ENCODE peak calls at places on chromosomes 2 and 18, in six cellular contexts. S is left ventricle myocardium inferior, U is astrocyte, L is epithelial cell of esophagus, C is heart right ventricle, M is endothelial cell. F is an unnamed sample.

GRCh38 chr2:72803151-72803550 is 22.7 kb downstream of the EXOC6B start:
- DNase-seq in S (no peak), U (peak; percentile 76), L (no peak), C (no peak), M (no peak), F (no peak)

GRCh38 chr2:207390302-207391095 is 139.3 kb upstream of the CREB1 start:
- DNase-seq in S (no peak), U (no peak), L (no peak), C (no peak), M (no peak), F (no peak)

GRCh38 chr2:43224131-43224570 is 2.3 kb downstream of the ZFP36L2 start:
- DNase-seq in S (peak; percentile 73), U (peak; percentile 49), L (peak; percentile 61), C (peak; percentile 74), M (peak; percentile 76), F (peak; percentile 72)

GRCh38 chr2:239321596-239322413 is 79.0 kb downstream of the HDAC4 start:
- DNase-seq in S (no peak), U (no peak), L (no peak), C (no peak), M (no peak), F (peak; percentile 1)

GRCh38 chr2:168454737-168455691 is 1.1 kb upstream of the CERS6 start:
- DNase-seq in S (no peak), U (no peak), L (no peak), C (no peak), M (no peak), F (no peak)

GRCh38 chr2:239944706-239945551 is 80.2 kb downstream of the NDUFA10 start:
- DNase-seq in S (peak; percentile 28), U (no peak), L (no peak), C (no peak), M (no peak), F (no peak)

GRCh38 chr18:35343488-35343935 is 708 bp downstream of the ZNF24 start:
- DNase-seq in S (no peak), U (no peak), L (peak; percentile 8), C (no peak), M (no peak), F (no peak)

GRCh38 chr2:8059255-8059654 is 622.6 kb upstream of the ID2 start:
- DNase-seq in S (no peak), U (no peak), L (no peak), C (no peak), M (no peak), F (no peak)

GRCh38 chr2:239695106-239695727 is 294.4 kb upstream of the HDAC4 start:
- DNase-seq in S (no peak), U (no peak), L (no peak), C (no peak), M (no peak), F (no peak)

GRCh38 chr2:186862869-186863709 is 14.1 kb upstream of the ZSWIM2 start:
- DNase-seq in S (no peak), U (peak; percentile 9), L (peak; percentile 72), C (no peak), M (no peak), F (peak; percentile 57)

GRCh38 chr2:26846881-26847662 is 860 bp upstream of the DPYSL5 start:
- DNase-seq in S (no peak), U (no peak), L (no peak), C (peak; percentile 11), M (no peak), F (no peak)

GRCh38 chr2:108607706-108608301 is 73.5 kb downstream of the LIMS1 start:
- DNase-seq in S (no peak), U (no peak), L (peak; percentile 58), C (no peak), M (peak; percentile 30), F (peak; percentile 48)

GRCh38 chr18:68833756-68834155 is 35.9 kb downstream of the CCDC102B start:
- DNase-seq in S (no peak), U (no peak), L (no peak), C (no peak), M (no peak), F (no peak)

GRCh38 chr2:26849056-26850001 is 1.4 kb downstream of the DPYSL5 start:
- DNase-seq in S (no peak), U (no peak), L (no peak), C (no peak), M (no peak), F (no peak)

GRCh38 chr18:56560992-56561391 is 77.4 kb downstream of the TXNL1 start:
- DNase-seq in S (no peak), U (no peak), L (no peak), C (no peak), M (no peak), F (no peak)

GRCh38 chr2:156157670-156158069 is 174.9 kb downstream of the NR4A2 start:
- DNase-seq in S (no peak), U (no peak), L (no peak), C (no peak), M (no peak), F (peak; percentile 1)

GRCh38 chr18:65983750-65984149 is 232.9 kb downstream of the CDH7 start:
- DNase-seq in S (no peak), U (no peak), L (peak; percentile 24), C (no peak), M (no peak), F (no peak)

GRCh38 chr2:185967335-185967734 is 228.7 kb downstream of the FSIP2 start:
- DNase-seq in S (no peak), U (no peak), L (no peak), C (no peak), M (no peak), F (no peak)

GRCh38 chr18:3060667-3061580 is 48.0 kb upstream of the LPIN2 start:
- DNase-seq in S (no peak), U (no peak), L (no peak), C (no peak), M (no peak), F (no peak)

GRCh38 chr2:239952665-239953417 is 72.3 kb downstream of the NDUFA10 start:
- DNase-seq in S (peak; percentile 13), U (no peak), L (no peak), C (no peak), M (no peak), F (no peak)

GRCh38 chr2:37650548-37651101 is 20.8 kb downstream of the CDC42EP3 start:
- DNase-seq in S (no peak), U (no peak), L (no peak), C (no peak), M (no peak), F (no peak)

GRCh38 chr18:54684786-54685185 is 93.7 kb downstream of the DYNAP start:
- DNase-seq in S (peak; percentile 18), U (peak; percentile 53), L (no peak), C (no peak), M (peak; percentile 22), F (no peak)

GRCh38 chr2:181998045-181998444 is 12.4 kb downstream of the PPP1R1C start:
- DNase-seq in S (no peak), U (no peak), L (peak; percentile 18), C (no peak), M (no peak), F (no peak)

GRCh38 chr18:44882163-44882881 is 201.6 kb downstream of the SETBP1 start:
- DNase-seq in S (peak; percentile 32), U (no peak), L (no peak), C (peak; percentile 24), M (no peak), F (no peak)

GRCh38 chr2:212157011-212157410 is 381.6 kb downstream of the ERBB4 start:
- DNase-seq in S (no peak), U (peak; percentile 59), L (peak; percentile 22), C (no peak), M (no peak), F (no peak)

GRCh38 chr2:236715077-236715476 is 145.5 kb downstream of the ACKR3 start:
- DNase-seq in S (no peak), U (peak; percentile 65), L (no peak), C (no peak), M (no peak), F (no peak)

GRCh38 chr2:105879798-105880300 is 135.1 kb downstream of the NCK2 start:
- DNase-seq in S (no peak), U (no peak), L (no peak), C (no peak), M (no peak), F (no peak)

GRCh38 chr2:172021074-172021931 is 21.6 kb downstream of the METAP1D start:
- DNase-seq in S (no peak), U (no peak), L (no peak), C (no peak), M (no peak), F (no peak)

GRCh38 chr2:239329972-239330572 is 70.7 kb downstream of the HDAC4 start:
- DNase-seq in S (peak; percentile 55), U (no peak), L (no peak), C (peak; percentile 51), M (no peak), F (no peak)

GRCh38 chr2:44168684-44169154 is at the start of gene PPM1B:
- DNase-seq in S (peak; percentile 100), U (no peak), L (no peak), C (peak; percentile 99), M (peak; percentile 98), F (no peak)

GRCh38 chr2:23803965-23804542 is 122.9 kb downstream of the ATAD2B start:
- DNase-seq in S (peak; percentile 31), U (peak; percentile 23), L (peak; percentile 46), C (peak; percentile 25), M (peak; percentile 10), F (peak; percentile 75)

GRCh38 chr2:239939736-239940483 is 85.2 kb downstream of the NDUFA10 start:
- DNase-seq in S (peak; percentile 59), U (no peak), L (no peak), C (peak; percentile 40), M (no peak), F (no peak)

DNA sequence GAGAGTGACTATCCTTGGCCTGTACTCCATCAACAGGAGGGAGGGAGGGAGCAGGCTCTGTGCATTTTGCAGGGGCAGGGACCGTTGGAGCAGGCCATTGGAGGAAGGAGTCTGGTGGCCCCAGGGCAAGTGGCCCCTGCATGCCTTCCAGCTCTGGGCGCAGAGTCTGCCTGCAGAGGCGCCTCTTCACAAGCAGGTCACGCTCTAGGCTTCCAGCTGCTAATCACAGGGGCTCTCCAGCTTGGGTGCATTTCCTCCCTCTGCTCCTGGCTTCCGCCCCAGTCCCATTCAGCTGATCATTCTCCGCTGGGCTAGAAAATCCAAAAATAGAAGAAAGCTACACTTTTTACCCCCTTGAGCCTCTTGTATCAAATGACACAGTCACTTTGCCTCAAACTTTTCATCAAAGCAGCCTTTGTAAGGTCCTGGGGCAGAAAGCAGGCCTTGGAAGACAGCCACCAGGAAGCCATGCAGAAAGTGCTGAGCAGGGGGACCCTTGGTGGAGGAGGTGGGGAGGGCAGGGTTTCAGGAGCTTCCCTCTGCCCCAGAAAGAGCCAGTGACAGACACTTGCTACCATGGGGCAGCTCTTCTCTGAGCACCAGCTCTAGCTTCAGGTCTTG is 11.3 kb downstream of the TMEM247 start:
- DNase-seq in S (peak; percentile 76), U (peak; percentile 25), L (no peak), C (peak; percentile 61), M (no peak), F (no peak)
- TF ChIP-seq CTCF in S (peak; percentile 48), U (no peak), L (no peak), C (no peak), M (no peak), F (no peak)

GRCh38 chr18:14074187-14074586 is 58.0 kb downstream of the ZNF519 start:
- DNase-seq in S (no peak), U (no peak), L (no peak), C (no peak), M (no peak), F (no peak)
- TF ChIP-seq CTCF in S (peak; percentile 15), U (no peak), L (peak; percentile 15), C (no peak), M (peak; percentile 22), F (no peak)

GRCh38 chr2:232920055-232920454 is 50.0 kb downstream of the SNORC start:
- DNase-seq in S (no peak), U (no peak), L (no peak), C (no peak), M (no peak), F (no peak)
- TF ChIP-seq CTCF in S (no peak), U (no peak), L (no peak), C (no peak), M (no peak), F (no peak)

GRCh38 chr2:79580175-79580574 is 67.3 kb downstream of the CTNNA2 start:
- DNase-seq in S (no peak), U (peak; percentile 62), L (no peak), C (no peak), M (no peak), F (no peak)
- TF ChIP-seq CTCF in S (no peak), U (no peak), L (no peak), C (no peak), M (no peak), F (no peak)

F was measured in MCF 10A.